ENCODE peak calls at places on chromosomes 4 and X, in nine cellular contexts. I is upper lobe of left lung, Y is Peyer's patch, H is stomach, Q is breast epithelium, C is heart left ventricle, W is HCT116, J is adrenal gland, D is body of pancreas. A is an unnamed sample.

GRCh38 chr4:111391864-111392263 is 753.4 kb upstream of the FAM241A start:
- DNase-seq in I (no peak), Y (no peak), H (no peak), Q (no peak), C (no peak), W (no peak), J (no peak), D (no peak), A (no peak)

GRCh38 chrX:132071260-132071659 is 48.2 kb downstream of the STK26 start:
- DNase-seq in I (no peak), Y (no peak), H (no peak), Q (no peak), C (no peak), W (no peak), J (no peak), D (no peak), A (no peak)

GRCh38 chr4:147482281-147482680 is 1.4 kb downstream of the EDNRA start:
- DNase-seq in I (no peak), Y (no peak), H (no peak), Q (no peak), C (no peak), W (no peak), J (no peak), D (no peak), A (no peak)

GRCh38 chr4:163590103-163590502 is 95.6 kb downstream of the TMA16 start:
- DNase-seq in I (no peak), Y (no peak), H (no peak), Q (no peak), C (no peak), W (no peak), J (no peak), D (no peak), A (no peak)

GRCh38 chrX:129534816-129535578 is 5.1 kb upstream of the OCRL start:
- DNase-seq in I (no peak), Y (no peak), H (no peak), Q (no peak), C (no peak), W (no peak), J (no peak), D (no peak), A (no peak)

GRCh38 chr4:54784188-54784671 is 126.5 kb downstream of the KIT start:
- DNase-seq in I (peak; percentile 87), Y (peak; percentile 83), H (peak; percentile 51), Q (peak; percentile 60), C (peak; percentile 93), W (no peak), J (peak; percentile 55), D (peak; percentile 30), A (peak; percentile 96)

GRCh38 chr4:54233128-54233696 is 4.1 kb downstream of the PDGFRA start:
- DNase-seq in I (peak; percentile 95), Y (peak; percentile 85), H (peak; percentile 86), Q (peak; percentile 60), C (peak; percentile 89), W (peak; percentile 40), J (peak; percentile 87), D (peak; percentile 85), A (peak; percentile 72)

GRCh38 chr4:59381591-59381990 is 1818.5 kb upstream of the ADGRL3 start:
- DNase-seq in I (no peak), Y (no peak), H (no peak), Q (no peak), C (no peak), W (no peak), J (no peak), D (no peak), A (no peak)

GRCh38 chr4:7763788-7764187 is 175.9 kb downstream of the AFAP1 start:
- DNase-seq in I (no peak), Y (no peak), H (no peak), Q (no peak), C (no peak), W (no peak), J (no peak), D (no peak), A (no peak)

GRCh38 chr4:125187621-125188176 is 127.1 kb upstream of the FAT4 start:
- DNase-seq in I (no peak), Y (no peak), H (peak; percentile 56), Q (peak; percentile 18), C (peak; percentile 54), W (no peak), J (no peak), D (peak; percentile 7), A (no peak)

GRCh38 chrX:37302569-37302968 is 46.6 kb upstream of the PRRG1 start:
- DNase-seq in I (no peak), Y (no peak), H (no peak), Q (no peak), C (peak; percentile 26), W (peak; percentile 10), J (peak; percentile 37), D (peak; percentile 28), A (no peak)
- TF ChIP-seq CTCF in I (peak; percentile 28), Y (peak; percentile 32), H (no peak), Q (no peak), C (peak; percentile 46), W (peak; percentile 41), J (peak; percentile 43), D (no peak), A (no peak)

GRCh38 chrX:53456254-53456653 is 22.1 kb upstream of the HSD17B10 start:
- DNase-seq in I (no peak), Y (no peak), H (no peak), Q (no peak), C (no peak), W (no peak), J (no peak), D (no peak), A (no peak)

GRCh38 chrX:53452812-53453211 is 18.6 kb upstream of the HSD17B10 start:
- DNase-seq in I (no peak), Y (no peak), H (no peak), Q (no peak), C (no peak), W (no peak), J (no peak), D (no peak), A (no peak)

DNA sequence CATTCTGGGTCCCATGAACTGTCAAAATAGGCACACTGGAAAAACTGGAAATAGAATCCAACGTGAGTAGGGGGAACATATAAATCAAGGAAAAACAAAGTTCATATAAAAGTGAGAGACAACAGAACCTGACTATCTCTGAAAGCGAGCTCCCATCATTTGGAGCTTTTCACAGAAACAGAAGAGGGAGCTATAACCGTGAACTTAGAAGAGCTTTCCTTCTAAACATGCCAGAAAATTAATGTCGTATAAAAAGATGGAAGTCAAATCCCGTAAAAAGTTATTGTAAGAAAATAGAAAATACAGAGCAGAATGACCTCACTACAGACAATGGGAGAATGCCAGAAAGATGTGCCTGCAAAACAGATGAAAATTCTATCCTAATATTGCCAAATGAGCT is 23.9 kb upstream of the HSD17B10 start:
- DNase-seq in I (no peak), Y (no peak), H (no peak), Q (no peak), C (no peak), W (no peak), J (no peak), D (no peak), A (no peak)
- H3K4me3 ChIP-seq in I (no peak overlapping the region), Y (no peak overlapping the region), H (no peak overlapping the region), Q (no peak overlapping the region), C (no peak overlapping the region), W (no peak overlapping the region), J (no peak overlapping the region), D (no peak overlapping the region), A (no peak overlapping the region)

DNA sequence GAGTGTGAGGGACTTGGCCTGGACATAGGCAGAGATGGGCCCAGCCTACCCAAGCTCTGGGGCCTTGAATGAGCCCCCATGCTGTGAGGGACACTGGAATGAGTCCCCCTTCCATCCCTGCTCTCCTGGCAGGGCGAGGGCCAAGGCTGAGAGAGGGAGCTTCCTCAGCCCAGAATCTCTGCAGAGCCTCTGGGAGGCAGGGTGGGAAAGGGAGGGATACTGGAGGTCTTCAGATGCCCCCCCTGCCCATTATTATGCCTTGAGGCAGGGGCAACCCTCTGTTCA is 124.5 kb upstream of the PJA1 start:
- DNase-seq in I (no peak), Y (no peak), H (no peak), Q (no peak), C (no peak), W (no peak), J (no peak), D (no peak), A (no peak)
- TF ChIP-seq POLR2A in I (no peak), Y (no peak), H (no peak), Q (no peak), C (no peak), W (no peak), J (no peak), D (no peak), A (no peak)

DNA sequence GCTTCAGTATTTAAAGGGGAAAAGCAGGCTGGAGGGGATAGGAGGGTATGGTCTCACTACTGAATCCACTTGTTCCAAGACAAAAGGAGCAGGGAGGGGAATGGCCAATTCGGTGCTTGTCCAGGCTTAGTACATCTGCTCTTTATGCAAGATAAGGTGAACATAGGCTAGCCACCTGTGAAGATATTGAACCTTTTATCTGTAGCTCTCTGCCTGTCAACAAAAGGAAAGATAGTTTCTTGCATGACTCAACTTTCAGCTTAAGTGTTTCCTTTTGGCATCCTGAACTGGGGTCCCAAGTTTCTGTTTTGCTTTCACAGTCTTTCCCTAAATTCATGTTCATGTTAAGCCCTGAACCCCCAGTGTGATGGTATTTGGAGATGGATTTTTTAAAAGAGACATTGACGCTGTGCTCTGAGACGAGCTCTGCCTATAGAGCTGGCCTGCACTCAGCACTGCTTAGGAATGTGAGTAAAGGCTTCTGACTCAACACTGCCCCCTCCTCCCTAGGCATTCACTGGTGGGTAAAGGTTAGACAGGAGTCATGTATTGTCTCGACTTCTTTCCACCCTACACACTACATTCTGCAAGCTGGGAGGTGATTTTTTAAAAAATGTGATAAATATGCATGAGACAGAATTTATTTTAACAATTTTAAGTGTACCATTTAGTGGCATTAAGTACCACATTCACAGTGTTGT is 28.2 kb downstream of the FAM149A start:
- DNase-seq in I (no peak), Y (no peak), H (no peak), Q (no peak), C (no peak), W (peak; percentile 24), J (peak; percentile 12), D (peak; percentile 37), A (no peak)
- TF ChIP-seq CTCF in I (peak; percentile 14), Y (no peak), H (no peak), Q (no peak), C (no peak), W (peak; percentile 17), J (no peak), D (peak; percentile 8), A (no peak)

DNA sequence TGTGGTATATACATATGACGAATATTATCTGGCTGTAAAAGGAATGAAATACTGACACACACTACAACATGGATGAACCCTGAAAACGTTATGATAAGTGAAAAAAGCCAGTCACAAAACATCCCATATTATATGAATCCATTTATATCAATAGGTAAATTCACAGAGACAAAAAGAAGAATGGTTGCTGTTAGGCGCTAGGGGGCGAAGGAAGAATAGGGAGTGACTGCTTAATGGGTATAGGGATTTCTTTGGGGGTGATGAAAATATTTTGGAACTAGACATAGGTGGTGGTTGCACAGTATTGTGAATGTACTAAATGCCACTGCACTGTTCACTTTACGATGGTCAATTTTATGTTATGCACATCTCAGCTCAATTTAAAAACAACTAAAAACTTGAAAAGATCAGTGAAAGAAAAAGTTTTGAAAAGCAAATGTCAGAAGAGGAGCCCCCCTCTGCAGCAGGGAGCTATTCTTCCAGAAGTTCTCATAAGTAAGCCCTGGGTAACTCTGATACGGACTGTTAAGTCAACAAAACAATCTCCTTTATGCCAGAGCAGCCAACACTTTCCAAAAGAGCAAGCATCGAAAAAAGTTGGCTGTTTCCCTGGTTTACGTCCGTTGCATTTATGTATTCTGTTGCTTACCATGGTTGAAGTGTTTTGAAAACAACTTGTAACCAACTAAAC is 96.3 kb upstream of the EGFL6 start:
- DNase-seq in I (no peak), Y (no peak), H (no peak), Q (no peak), C (no peak), W (no peak), J (no peak), D (no peak), A (no peak)
- H3K4me3 ChIP-seq in I (no peak overlapping the region), Y (no peak overlapping the region), H (no peak overlapping the region), Q (no peak overlapping the region), C (no peak overlapping the region), W (no peak overlapping the region), J (no peak overlapping the region), D (no peak overlapping the region), A (no peak overlapping the region)

A was measured in lower leg skin.